ENCODE peak calls at places on chromosome 10, in eight cellular contexts. One of them, this sample, is unnamed.

GRCh38 chr10:104334965-104335650 is 3.2 kb downstream of the ITPRIP start:
- DNase-seq in NCI-H1048: no peak
- DNase-seq in activated T-helper 1 cell treated with anti-CD3 and anti-CD28 coated beads, Interleukin-2, amount 50 U/mL, for 16 hours: no peak
- DNase-seq in activated CD8-positive, alpha-beta memory T cell treated with anti-CD3 and anti-CD28 coated beads, Interleukin-2, amount 50 U/mL, for 4 hours: no peak
- DNase-seq in skeletal muscle cell: no peak
- DNase-seq in AG08395: no peak
- DNase-seq in Caki2: peak; percentile 47
- DNase-seq in NCI-H1092: no peak
- DNase-seq in this sample: no peak

GRCh38 chr10:6398419-6398818 is 181.7 kb downstream of the PRKCQ start:
- DNase-seq in NCI-H1048: no peak
- DNase-seq in activated T-helper 1 cell treated with anti-CD3 and anti-CD28 coated beads, Interleukin-2, amount 50 U/mL, for 16 hours: no peak
- DNase-seq in activated CD8-positive, alpha-beta memory T cell treated with anti-CD3 and anti-CD28 coated beads, Interleukin-2, amount 50 U/mL, for 4 hours: no peak
- DNase-seq in skeletal muscle cell: no peak
- DNase-seq in AG08395: no peak
- DNase-seq in Caki2: no peak
- DNase-seq in NCI-H1092: no peak
- DNase-seq in this sample: no peak

GRCh38 chr10:93152136-93152535 is 78.4 kb downstream of the CYP26A1 start:
- DNase-seq in NCI-H1048: no peak
- DNase-seq in activated T-helper 1 cell treated with anti-CD3 and anti-CD28 coated beads, Interleukin-2, amount 50 U/mL, for 16 hours: no peak
- DNase-seq in activated CD8-positive, alpha-beta memory T cell treated with anti-CD3 and anti-CD28 coated beads, Interleukin-2, amount 50 U/mL, for 4 hours: no peak
- DNase-seq in skeletal muscle cell: no peak
- DNase-seq in AG08395: peak; percentile 89
- DNase-seq in Caki2: peak; percentile 18
- DNase-seq in NCI-H1092: no peak
- DNase-seq in this sample: peak; percentile 5

GRCh38 chr10:100723769-100724530 is 21.4 kb upstream of the PAX2 start:
- DNase-seq in NCI-H1048: no peak
- DNase-seq in activated T-helper 1 cell treated with anti-CD3 and anti-CD28 coated beads, Interleukin-2, amount 50 U/mL, for 16 hours: no peak
- DNase-seq in activated CD8-positive, alpha-beta memory T cell treated with anti-CD3 and anti-CD28 coated beads, Interleukin-2, amount 50 U/mL, for 4 hours: no peak
- DNase-seq in skeletal muscle cell: no peak
- DNase-seq in AG08395: no peak
- DNase-seq in Caki2: no peak
- DNase-seq in NCI-H1092: no peak
- DNase-seq in this sample: no peak

GRCh38 chr10:101839421-101840063 is 4.1 kb downstream of the KCNIP2 start:
- DNase-seq in NCI-H1048: no peak
- DNase-seq in activated T-helper 1 cell treated with anti-CD3 and anti-CD28 coated beads, Interleukin-2, amount 50 U/mL, for 16 hours: peak; percentile 52
- DNase-seq in activated CD8-positive, alpha-beta memory T cell treated with anti-CD3 and anti-CD28 coated beads, Interleukin-2, amount 50 U/mL, for 4 hours: peak; percentile 71
- DNase-seq in skeletal muscle cell: no peak
- DNase-seq in AG08395: peak; percentile 72
- DNase-seq in Caki2: no peak
- DNase-seq in NCI-H1092: no peak
- DNase-seq in this sample: no peak

GRCh38 chr10:90432891-90433290 is 424.9 kb downstream of the HTR7 start:
- DNase-seq in NCI-H1048: no peak
- DNase-seq in activated T-helper 1 cell treated with anti-CD3 and anti-CD28 coated beads, Interleukin-2, amount 50 U/mL, for 16 hours: no peak
- DNase-seq in activated CD8-positive, alpha-beta memory T cell treated with anti-CD3 and anti-CD28 coated beads, Interleukin-2, amount 50 U/mL, for 4 hours: no peak
- DNase-seq in skeletal muscle cell: no peak
- DNase-seq in AG08395: no peak
- DNase-seq in Caki2: no peak
- DNase-seq in NCI-H1092: no peak
- DNase-seq in this sample: no peak

GRCh38 chr10:17671307-17671706 is 27.4 kb downstream of the STAM start:
- DNase-seq in NCI-H1048: no peak
- DNase-seq in activated T-helper 1 cell treated with anti-CD3 and anti-CD28 coated beads, Interleukin-2, amount 50 U/mL, for 16 hours: no peak
- DNase-seq in activated CD8-positive, alpha-beta memory T cell treated with anti-CD3 and anti-CD28 coated beads, Interleukin-2, amount 50 U/mL, for 4 hours: no peak
- DNase-seq in skeletal muscle cell: no peak
- DNase-seq in AG08395: no peak
- DNase-seq in Caki2: no peak
- DNase-seq in NCI-H1092: no peak
- DNase-seq in this sample: peak; percentile 4

GRCh38 chr10:58513189-58514101 is 773 bp downstream of the BICC1 start:
- DNase-seq in NCI-H1048: no peak
- DNase-seq in activated T-helper 1 cell treated with anti-CD3 and anti-CD28 coated beads, Interleukin-2, amount 50 U/mL, for 16 hours: no peak
- DNase-seq in activated CD8-positive, alpha-beta memory T cell treated with anti-CD3 and anti-CD28 coated beads, Interleukin-2, amount 50 U/mL, for 4 hours: no peak
- DNase-seq in skeletal muscle cell: peak; percentile 62
- DNase-seq in AG08395: peak; percentile 60
- DNase-seq in Caki2: peak; percentile 78
- DNase-seq in NCI-H1092: peak; percentile 24
- DNase-seq in this sample: peak; percentile 42

GRCh38 chr10:11551915-11552602 is 59.4 kb downstream of the USP6NL start:
- DNase-seq in NCI-H1048: peak; percentile 12
- DNase-seq in activated T-helper 1 cell treated with anti-CD3 and anti-CD28 coated beads, Interleukin-2, amount 50 U/mL, for 16 hours: no peak
- DNase-seq in activated CD8-positive, alpha-beta memory T cell treated with anti-CD3 and anti-CD28 coated beads, Interleukin-2, amount 50 U/mL, for 4 hours: no peak
- DNase-seq in skeletal muscle cell: peak; percentile 78
- DNase-seq in AG08395: peak; percentile 79
- DNase-seq in Caki2: peak; percentile 67
- DNase-seq in NCI-H1092: no peak
- DNase-seq in this sample: peak; percentile 87

GRCh38 chr10:51743146-51743545 is 43.8 kb upstream of the CSTF2T start:
- DNase-seq in NCI-H1048: no peak
- DNase-seq in activated T-helper 1 cell treated with anti-CD3 and anti-CD28 coated beads, Interleukin-2, amount 50 U/mL, for 16 hours: no peak
- DNase-seq in activated CD8-positive, alpha-beta memory T cell treated with anti-CD3 and anti-CD28 coated beads, Interleukin-2, amount 50 U/mL, for 4 hours: no peak
- DNase-seq in skeletal muscle cell: peak; percentile 14
- DNase-seq in AG08395: peak; percentile 21
- DNase-seq in Caki2: no peak
- DNase-seq in NCI-H1092: no peak
- DNase-seq in this sample: no peak

GRCh38 chr10:132416566-132417248 is 19.7 kb downstream of the PWWP2B start:
- DNase-seq in NCI-H1048: no peak
- DNase-seq in activated T-helper 1 cell treated with anti-CD3 and anti-CD28 coated beads, Interleukin-2, amount 50 U/mL, for 16 hours: no peak
- DNase-seq in activated CD8-positive, alpha-beta memory T cell treated with anti-CD3 and anti-CD28 coated beads, Interleukin-2, amount 50 U/mL, for 4 hours: no peak
- DNase-seq in skeletal muscle cell: no peak
- DNase-seq in AG08395: no peak
- DNase-seq in Caki2: no peak
- DNase-seq in NCI-H1092: no peak
- DNase-seq in this sample: no peak

GRCh38 chr10:17238445-17239275 is 10.6 kb downstream of the VIM start:
- DNase-seq in NCI-H1048: no peak
- DNase-seq in activated T-helper 1 cell treated with anti-CD3 and anti-CD28 coated beads, Interleukin-2, amount 50 U/mL, for 16 hours: no peak
- DNase-seq in activated CD8-positive, alpha-beta memory T cell treated with anti-CD3 and anti-CD28 coated beads, Interleukin-2, amount 50 U/mL, for 4 hours: no peak
- DNase-seq in skeletal muscle cell: peak; percentile 45
- DNase-seq in AG08395: peak; percentile 60
- DNase-seq in Caki2: peak; percentile 68
- DNase-seq in NCI-H1092: no peak
- DNase-seq in this sample: no peak

GRCh38 chr10:92181575-92181974 is 109.3 kb downstream of the CPEB3 start:
- DNase-seq in NCI-H1048: no peak
- DNase-seq in activated T-helper 1 cell treated with anti-CD3 and anti-CD28 coated beads, Interleukin-2, amount 50 U/mL, for 16 hours: no peak
- DNase-seq in activated CD8-positive, alpha-beta memory T cell treated with anti-CD3 and anti-CD28 coated beads, Interleukin-2, amount 50 U/mL, for 4 hours: no peak
- DNase-seq in skeletal muscle cell: no peak
- DNase-seq in AG08395: peak; percentile 2
- DNase-seq in Caki2: no peak
- DNase-seq in NCI-H1092: no peak
- DNase-seq in this sample: no peak

GRCh38 chr10:86007171-86007570 is 359.4 kb downstream of the GRID1 start:
- DNase-seq in NCI-H1048: no peak
- DNase-seq in activated T-helper 1 cell treated with anti-CD3 and anti-CD28 coated beads, Interleukin-2, amount 50 U/mL, for 16 hours: no peak
- DNase-seq in activated CD8-positive, alpha-beta memory T cell treated with anti-CD3 and anti-CD28 coated beads, Interleukin-2, amount 50 U/mL, for 4 hours: no peak
- DNase-seq in skeletal muscle cell: no peak
- DNase-seq in AG08395: no peak
- DNase-seq in Caki2: no peak
- DNase-seq in NCI-H1092: no peak
- DNase-seq in this sample: no peak

GRCh38 chr10:101282937-101283336 is 53.7 kb upstream of the LBX1 start:
- DNase-seq in NCI-H1048: no peak
- DNase-seq in activated T-helper 1 cell treated with anti-CD3 and anti-CD28 coated beads, Interleukin-2, amount 50 U/mL, for 16 hours: no peak
- DNase-seq in activated CD8-positive, alpha-beta memory T cell treated with anti-CD3 and anti-CD28 coated beads, Interleukin-2, amount 50 U/mL, for 4 hours: no peak
- DNase-seq in skeletal muscle cell: no peak
- DNase-seq in AG08395: no peak
- DNase-seq in Caki2: no peak
- DNase-seq in NCI-H1092: no peak
- DNase-seq in this sample: no peak

GRCh38 chr10:16843252-16843870 is 26.1 kb upstream of the RSU1 start:
- DNase-seq in NCI-H1048: peak; percentile 69
- DNase-seq in activated T-helper 1 cell treated with anti-CD3 and anti-CD28 coated beads, Interleukin-2, amount 50 U/mL, for 16 hours: no peak
- DNase-seq in activated CD8-positive, alpha-beta memory T cell treated with anti-CD3 and anti-CD28 coated beads, Interleukin-2, amount 50 U/mL, for 4 hours: no peak
- DNase-seq in skeletal muscle cell: peak; percentile 47
- DNase-seq in AG08395: peak; percentile 67
- DNase-seq in Caki2: peak; percentile 63
- DNase-seq in NCI-H1092: peak; percentile 50
- DNase-seq in this sample: peak; percentile 59

GRCh38 chr10:55852850-55853249 is 508.2 kb downstream of the ZWINT start:
- DNase-seq in NCI-H1048: no peak
- DNase-seq in activated T-helper 1 cell treated with anti-CD3 and anti-CD28 coated beads, Interleukin-2, amount 50 U/mL, for 16 hours: no peak
- DNase-seq in activated CD8-positive, alpha-beta memory T cell treated with anti-CD3 and anti-CD28 coated beads, Interleukin-2, amount 50 U/mL, for 4 hours: no peak
- DNase-seq in skeletal muscle cell: no peak
- DNase-seq in AG08395: no peak
- DNase-seq in Caki2: no peak
- DNase-seq in NCI-H1092: no peak
- DNase-seq in this sample: no peak

GRCh38 chr10:48389272-48389671 is 82.8 kb downstream of the MAPK8 start:
- DNase-seq in NCI-H1048: no peak
- DNase-seq in activated T-helper 1 cell treated with anti-CD3 and anti-CD28 coated beads, Interleukin-2, amount 50 U/mL, for 16 hours: no peak
- DNase-seq in activated CD8-positive, alpha-beta memory T cell treated with anti-CD3 and anti-CD28 coated beads, Interleukin-2, amount 50 U/mL, for 4 hours: no peak
- DNase-seq in skeletal muscle cell: no peak
- DNase-seq in AG08395: no peak
- DNase-seq in Caki2: no peak
- DNase-seq in NCI-H1092: no peak
- DNase-seq in this sample: no peak

GRCh38 chr10:90985301-90985700 is 64.4 kb upstream of the ANKRD1 start:
- DNase-seq in NCI-H1048: no peak
- DNase-seq in activated T-helper 1 cell treated with anti-CD3 and anti-CD28 coated beads, Interleukin-2, amount 50 U/mL, for 16 hours: no peak
- DNase-seq in activated CD8-positive, alpha-beta memory T cell treated with anti-CD3 and anti-CD28 coated beads, Interleukin-2, amount 50 U/mL, for 4 hours: no peak
- DNase-seq in skeletal muscle cell: no peak
- DNase-seq in AG08395: no peak
- DNase-seq in Caki2: no peak
- DNase-seq in NCI-H1092: no peak
- DNase-seq in this sample: no peak

This sample was measured in SW480.